ENCODE peak calls at places on chromosomes 2 and 18, in four cellular contexts. U, E, J and F are unnamed samples.
A peak's percentile ranks its signal among the peaks of the same experiment; 100 is the strongest.

GRCh38 chr2:172095146-172095904 is 7.4 kb downstream of the DLX2 start:
- DNase-seq in U (peak; percentile 82), J (peak; percentile 63), E (peak; percentile 58), F (peak; percentile 91)

GRCh38 chr2:17171446-17172049 is 346.7 kb downstream of the RAD51AP2 start:
- DNase-seq in E (no peak), U (peak; percentile 74), J (peak; percentile 71), F (peak; percentile 42)

GRCh38 chr2:134287323-134287722 is 33.5 kb downstream of the MGAT5 start:
- DNase-seq in U (no peak), E (no peak), J (no peak), F (no peak)

GRCh38 chr2:10531874-10532273 is 83.7 kb upstream of the ODC1 start:
- DNase-seq in J (no peak), E (no peak), U (no peak), F (no peak)

GRCh38 chr2:235314371-235314915 is 179.4 kb upstream of the AGAP1 start:
- DNase-seq in J (no peak), E (no peak), U (no peak), F (no peak)

GRCh38 chr2:36387258-36387916 is 31.8 kb downstream of the CRIM1 start:
- DNase-seq in U (peak; percentile 55), J (no peak), E (no peak), F (no peak)

GRCh38 chr2:240956161-240956934 is 42.1 kb upstream of the SNED1 start:
- DNase-seq in E (no peak), U (peak; percentile 23), J (no peak), F (no peak)

GRCh38 chr2:234635284-234635683 is 138.4 kb upstream of the ARL4C start:
- DNase-seq in J (peak; percentile 11), E (peak; percentile 28), U (peak; percentile 51), F (no peak)

GRCh38 chr2:221570321-221571107 is 1.6 kb downstream of the EPHA4 start:
- DNase-seq in U (peak; percentile 17), J (peak; percentile 54), E (peak; percentile 54), F (peak; percentile 72)

GRCh38 chr2:223027442-223027841 is 24.5 kb upstream of the KCNE4 start:
- DNase-seq in U (peak; percentile 47), E (peak; percentile 59), J (no peak), F (peak; percentile 46)

GRCh38 chr2:131113566-131114227 is 8.6 kb downstream of the PLEKHB2 start:
- DNase-seq in J (no peak), E (no peak), U (no peak), F (no peak)

GRCh38 chr2:150767924-150768801 is 280.7 kb upstream of the RND3 start:
- DNase-seq in E (no peak), U (peak; percentile 59), J (no peak), F (no peak)

GRCh38 chr18:24293254-24293653 is 104.4 kb downstream of the OSBPL1A start:
- DNase-seq in E (no peak), J (no peak), U (no peak), F (no peak)

GRCh38 chr2:234334146-234334545 is 162.7 kb downstream of the ARL4C start:
- DNase-seq in J (no peak), U (peak; percentile 14), E (peak; percentile 66), F (no peak)

GRCh38 chr2:76749858-76750257 is 772.3 kb downstream of the LRRTM4 start:
- DNase-seq in U (no peak), E (no peak), J (no peak), F (peak; percentile 47)

GRCh38 chr2:105895995-105896764 is 151.5 kb downstream of the NCK2 start:
- DNase-seq in U (no peak), J (no peak), E (no peak), F (no peak)

GRCh38 chr2:181320638-181321037 is 136.5 kb upstream of the ITGA4 start:
- DNase-seq in E (no peak), J (no peak), U (no peak), F (no peak)

GRCh38 chr18:50879302-50880107 is 587 bp downstream of the ME2 start:
- DNase-seq in E (peak; percentile 59), J (peak; percentile 41), U (peak; percentile 70), F (peak; percentile 60)

GRCh38 chr2:234678721-234679120 is 181.8 kb upstream of the ARL4C start:
- DNase-seq in E (no peak), J (no peak), U (peak; percentile 65), F (no peak)

GRCh38 chr18:68147728-68148127 is 567.2 kb downstream of the TMX3 start:
- DNase-seq in J (no peak), E (no peak), U (peak; percentile 36), F (no peak)

GRCh38 chr2:2837768-2838547 is 506.9 kb upstream of the MYT1L start:
- DNase-seq in E (no peak), U (no peak), J (no peak), F (peak; percentile 18)

GRCh38 chr2:9630001-9630749 is 622 bp downstream of the YWHAQ start:
- DNase-seq in E (peak; percentile 77), J (peak; percentile 74), U (peak; percentile 67), F (peak; percentile 89)

GRCh38 chr2:33126973-33127372 is 180.2 kb downstream of the LTBP1 start:
- DNase-seq in E (no peak), J (no peak), U (peak; percentile 62), F (no peak)

GRCh38 chr2:128206245-128206644 is 112.4 kb downstream of the HS6ST1 start:
- DNase-seq in U (no peak), J (no peak), E (no peak), F (no peak)

GRCh38 chr2:73243884-73244570 is 9.9 kb downstream of the CCT7 start:
- DNase-seq in J (peak; percentile 45), E (peak; percentile 49), U (peak; percentile 51), F (peak; percentile 21)

GRCh38 chr2:219182331-219183150 is 4.5 kb downstream of the RETREG2 start:
- DNase-seq in E (no peak), U (no peak), J (no peak), F (no peak)